ENCODE peak calls at places on chromosomes 11 and 22, in seven cellular contexts. I is cardiac muscle cell, F is astrocyte of the spinal cord, B is fibroblast of the aortic adventitia, R is fibroblast of lung, C is GM23248, K is body of pancreas. X is an unnamed sample.

GRCh38 chr22:37197451-37198289 is 9.6 kb upstream of the C1QTNF6 start:
- DNase-seq in C (peak; percentile 89), F (peak; percentile 52), I (peak; percentile 66), R (peak; percentile 89), K (peak; percentile 84), B (peak; percentile 84), X (no peak)

GRCh38 chr11:113189909-113190667 is 124.3 kb upstream of the TTC12 start:
- DNase-seq in F (peak; percentile 63), B (peak; percentile 85), C (peak; percentile 92), R (peak; percentile 97), K (no peak), I (peak; percentile 92), X (no peak)

GRCh38 chr22:18997306-18997924 is 61.3 kb upstream of the PRODH start:
- DNase-seq in C (no peak), I (no peak), F (no peak), B (no peak), R (no peak), K (no peak), X (no peak)

GRCh38 chr11:60743058-60743457 is 13.6 kb upstream of the MS4A15 start:
- DNase-seq in C (no peak), F (no peak), K (no peak), B (no peak), I (no peak), R (no peak), X (no peak)

GRCh38 chr11:55401011-55401410 is 33.2 kb downstream of the OR4A15 start:
- DNase-seq in K (no peak), R (no peak), I (no peak), F (no peak), B (no peak), C (no peak), X (no peak)

GRCh38 chr11:5611627-5612026 is 13.2 kb upstream of the TRIM34 start:
- DNase-seq in R (no peak), I (no peak), B (no peak), K (no peak), C (no peak), F (no peak), X (no peak)

GRCh38 chr22:42064629-42065028 is 6.0 kb downstream of the NAGA start:
- DNase-seq in K (no peak), C (no peak), R (no peak), I (no peak), F (no peak), B (no peak), X (no peak)

GRCh38 chr22:37896181-37896592 is 9.9 kb upstream of the MICALL1 start:
- DNase-seq in B (no peak), K (no peak), C (no peak), F (no peak), I (peak; percentile 51), R (no peak), X (no peak)

GRCh38 chr11:26849009-26849408 is 127.1 kb upstream of the SLC5A12 start:
- DNase-seq in B (peak; percentile 51), K (peak; percentile 18), F (no peak), R (no peak), I (no peak), C (no peak), X (no peak)

GRCh38 chr11:122367809-122368231 is 251.8 kb upstream of the BLID start:
- DNase-seq in I (peak; percentile 59), B (peak; percentile 96), R (peak; percentile 83), K (peak; percentile 49), F (peak; percentile 56), C (peak; percentile 84), X (no peak)

GRCh38 chr11:15969701-15970329 is 386.5 kb downstream of the SOX6 start:
- DNase-seq in B (peak; percentile 92), F (peak; percentile 70), K (no peak), C (peak; percentile 84), R (peak; percentile 82), I (peak; percentile 92), X (no peak)

GRCh38 chr11:24412722-24413121 is 84.1 kb upstream of the LUZP2 start:
- DNase-seq in B (no peak), I (no peak), K (no peak), C (no peak), R (no peak), F (no peak), X (no peak)

GRCh38 chr11:111195192-111195591 is 50.3 kb upstream of the POU2AF2 start:
- DNase-seq in C (no peak), R (no peak), F (no peak), B (peak; percentile 43), K (no peak), I (no peak), X (no peak)

GRCh38 chr11:62446091-62446490 is 27.3 kb downstream of the SCGB1A1 start:
- DNase-seq in I (no peak), F (no peak), C (no peak), K (no peak), B (peak; percentile 41), R (no peak), X (no peak)

GRCh38 chr11:72676874-72677341 is 2.7 kb upstream of the PDE2A start:
- DNase-seq in R (peak; percentile 44), F (peak; percentile 46), I (peak; percentile 60), C (peak; percentile 73), K (peak; percentile 62), B (peak; percentile 34), X (peak; percentile 50)

GRCh38 chr22:28822930-28823481 is 22.6 kb upstream of the XBP1 start:
- DNase-seq in R (peak; percentile 10), B (no peak), F (no peak), C (no peak), K (peak; percentile 64), I (no peak), X (no peak)

GRCh38 chr11:129042503-129042902 is 99.8 kb upstream of the TP53AIP1 start:
- DNase-seq in R (no peak), I (no peak), B (no peak), K (no peak), C (no peak), F (no peak), X (no peak)

GRCh38 chr11:100467821-100468508 is 219.1 kb upstream of the ARHGAP42 start:
- DNase-seq in F (no peak), R (no peak), C (no peak), K (no peak), B (no peak), I (no peak), X (no peak)

GRCh38 chr11:113874920-113875413 is 405 bp downstream of the USP28 start:
- DNase-seq in B (peak; percentile 33), I (no peak), K (no peak), C (no peak), F (peak; percentile 39), R (no peak), X (peak; percentile 23)

GRCh38 chr22:39515266-39516050 is 4.9 kb upstream of the ATF4 start:
- DNase-seq in R (no peak), F (no peak), K (no peak), I (no peak), C (no peak), B (no peak), X (no peak)

GRCh38 chr11:65069217-65069616 is 10.9 kb upstream of the NAALADL1 start:
- DNase-seq in K (no peak), R (no peak), I (peak; percentile 8), C (no peak), B (no peak), F (no peak), X (no peak)

GRCh38 chr22:43186272-43187170 is at the start of gene TTLL12:
- DNase-seq in F (peak; percentile 35), B (peak; percentile 30), K (peak; percentile 60), R (peak; percentile 37), C (peak; percentile 83), I (peak; percentile 73), X (peak; percentile 60)

GRCh38 chr11:65040520-65041205 is 347 bp upstream of the SAC3D1 start:
- DNase-seq in C (peak; percentile 96), B (peak; percentile 92), F (peak; percentile 96), R (peak; percentile 94), I (peak; percentile 96), K (peak; percentile 88), X (peak; percentile 96)

GRCh38 chr11:5460983-5461621 is 12.0 kb downstream of the OR51I2 start:
- DNase-seq in F (no peak), I (no peak), K (no peak), R (no peak), C (no peak), B (no peak), X (no peak)

GRCh38 chr11:101510608-101511007 is 73.2 kb downstream of the TRPC6 start:
- DNase-seq in B (no peak), F (no peak), R (no peak), I (no peak), K (no peak), C (no peak), X (no peak)

GRCh38 chr11:11119917-11120316 is 233.1 kb downstream of the CSNK2A3 start:
- DNase-seq in B (no peak), R (no peak), F (no peak), K (no peak), I (no peak), C (no peak), X (no peak)

GRCh38 chr11:11129118-11129517 is 223.9 kb downstream of the CSNK2A3 start:
- DNase-seq in C (no peak), B (no peak), K (no peak), I (no peak), F (no peak), R (no peak), X (no peak)

GRCh38 chr11:11125618-11126017 is 227.4 kb downstream of the CSNK2A3 start:
- DNase-seq in F (no peak), K (no peak), I (no peak), C (no peak), B (no peak), R (no peak), X (no peak)
- H3K4me3 ChIP-seq in F (no peak overlapping the region), K (no peak overlapping the region), I (no peak overlapping the region), C (no peak overlapping the region), B (no peak overlapping the region), R (no peak overlapping the region), X (no peak overlapping the region)

GRCh38 chr11:32088117-32088941 is 2.5 kb upstream of the RCN1 start:
- DNase-seq in I (peak; percentile 98), R (peak; percentile 95), C (peak; percentile 86), K (peak; percentile 68), B (peak; percentile 98), F (peak; percentile 95), X (peak; percentile 95)
- H3K4me3 ChIP-seq in I (no peak overlapping the region), R (peak overlapping the region; percentile 35), C (peak overlapping the region; percentile 52), K (no peak overlapping the region), B (peak overlapping the region; percentile 47), F (peak overlapping the region; percentile 17), X (peak overlapping the region; percentile 19)

GRCh38 chr11:67356551-67356866 is 3.2 kb upstream of the POLD4 start:
- DNase-seq in B (no peak), R (no peak), K (no peak), I (no peak), C (no peak), F (no peak), X (no peak)
- H3K4me3 ChIP-seq in B (no peak overlapping the region), R (no peak overlapping the region), K (no peak overlapping the region), I (no peak overlapping the region), C (no peak overlapping the region), F (no peak overlapping the region), X (no peak overlapping the region)

DNA sequence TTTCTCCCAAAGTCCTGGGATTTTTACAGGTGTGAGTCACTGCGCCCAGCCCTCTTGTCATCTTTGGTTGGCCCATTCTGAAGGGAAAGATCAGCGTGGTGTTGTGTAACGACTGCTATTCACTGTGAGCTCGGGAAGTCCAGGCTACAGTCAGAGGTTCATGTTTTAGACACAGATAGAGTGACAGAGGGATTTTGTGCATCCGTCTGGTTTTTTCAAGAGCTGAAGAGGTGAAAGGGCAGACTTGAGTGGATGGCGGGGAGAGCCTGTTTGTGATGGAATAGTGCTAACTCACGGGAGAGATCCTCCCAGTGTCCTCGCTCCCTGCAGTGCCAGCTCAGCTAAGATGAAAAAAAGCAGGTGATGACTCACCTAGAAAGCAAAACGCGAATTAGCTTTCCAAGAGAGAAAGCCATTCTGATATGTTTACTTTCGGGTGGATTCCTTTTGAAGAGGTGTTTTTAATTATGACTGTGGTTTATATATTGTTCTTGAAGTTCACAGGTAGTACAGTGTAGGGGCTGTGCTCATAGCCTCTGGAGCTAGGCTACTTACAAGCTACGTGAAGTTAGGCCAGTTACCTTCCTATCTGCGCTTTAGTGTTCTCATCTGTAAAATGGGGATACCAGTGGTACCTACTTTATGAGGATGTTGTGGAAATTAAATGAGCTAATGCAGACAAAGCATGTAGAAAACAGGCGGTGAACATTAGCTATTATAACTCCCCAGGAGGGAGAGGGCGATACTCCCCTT is 67.2 kb downstream of the C11orf91 start:
- DNase-seq in K (no peak), I (peak; percentile 56), R (peak; percentile 83), C (peak; percentile 91), B (peak; percentile 25), F (peak; percentile 86), X (no peak)
- H3K4me3 ChIP-seq in K (no peak overlapping the region), I (no peak overlapping the region), R (no peak overlapping the region), C (peak overlapping the region; percentile 11), B (no peak overlapping the region), F (no peak overlapping the region), X (no peak overlapping the region)